ENCODE peak calls at places on chromosomes 16 and 17, in five cellular contexts. One of them, this sample, is unnamed.

GRCh38 chr16:87380875-87381274 is 2.7 kb downstream of the FBXO31 start:
- DNase-seq in K562: no peak
- DNase-seq in HCT116: no peak
- DNase-seq in GM12878: peak; percentile 19
- DNase-seq in IMR-90: peak; percentile 61
- DNase-seq in this sample: no peak

GRCh38 chr17:56142325-56142724 is 10.9 kb upstream of the ANKFN1 start:
- DNase-seq in K562: no peak
- DNase-seq in HCT116: no peak
- DNase-seq in GM12878: no peak
- DNase-seq in IMR-90: peak; percentile 95
- DNase-seq in this sample: no peak

GRCh38 chr17:3740611-3741073 is 16.9 kb downstream of the HASPIN start:
- DNase-seq in K562: no peak
- DNase-seq in HCT116: no peak
- DNase-seq in GM12878: no peak
- DNase-seq in IMR-90: no peak
- DNase-seq in this sample: no peak

GRCh38 chr16:81429045-81429521 is 15.5 kb upstream of the CMIP start:
- DNase-seq in K562: peak; percentile 42
- DNase-seq in HCT116: peak; percentile 68
- DNase-seq in GM12878: no peak
- DNase-seq in IMR-90: peak; percentile 47
- DNase-seq in this sample: peak; percentile 72

GRCh38 chr16:53022374-53022773 is 30.3 kb downstream of the CHD9NB start:
- DNase-seq in K562: peak; percentile 64
- DNase-seq in HCT116: peak; percentile 41
- DNase-seq in GM12878: no peak
- DNase-seq in IMR-90: peak; percentile 43
- DNase-seq in this sample: peak; percentile 55

GRCh38 chr17:31112001-31112661 is 17.4 kb downstream of the NF1 start:
- DNase-seq in K562: no peak
- DNase-seq in HCT116: no peak
- DNase-seq in GM12878: no peak
- DNase-seq in IMR-90: no peak
- DNase-seq in this sample: no peak

GRCh38 chr17:60989846-60990245 is 312.2 kb downstream of the BCAS3 start:
- DNase-seq in K562: peak; percentile 4
- DNase-seq in HCT116: no peak
- DNase-seq in GM12878: no peak
- DNase-seq in IMR-90: no peak
- DNase-seq in this sample: no peak

GRCh38 chr17:81591971-81592370 is 39.8 kb upstream of the FAAP100 start:
- DNase-seq in K562: no peak
- DNase-seq in HCT116: no peak
- DNase-seq in GM12878: no peak
- DNase-seq in IMR-90: no peak
- DNase-seq in this sample: no peak

GRCh38 chr17:62179525-62180161 is 114.6 kb upstream of the MED13 start:
- DNase-seq in K562: peak; percentile 40
- DNase-seq in HCT116: peak; percentile 88
- DNase-seq in GM12878: no peak
- DNase-seq in IMR-90: peak; percentile 50
- DNase-seq in this sample: peak; percentile 92

GRCh38 chr16:74456290-74456625 is 35.0 kb upstream of the CLEC18B start:
- DNase-seq in K562: no peak
- DNase-seq in HCT116: no peak
- DNase-seq in GM12878: no peak
- DNase-seq in IMR-90: no peak
- DNase-seq in this sample: no peak

GRCh38 chr17:27832851-27833250 is 32.5 kb upstream of the NOS2 start:
- DNase-seq in K562: no peak
- DNase-seq in HCT116: no peak
- DNase-seq in GM12878: no peak
- DNase-seq in IMR-90: no peak
- DNase-seq in this sample: no peak

GRCh38 chr17:65864409-65864808 is 303.0 kb upstream of the AXIN2 start:
- DNase-seq in K562: no peak
- DNase-seq in HCT116: no peak
- DNase-seq in GM12878: no peak
- DNase-seq in IMR-90: no peak
- DNase-seq in this sample: no peak

GRCh38 chr16:88656291-88656980 is 5.6 kb upstream of the CYBA start:
- DNase-seq in K562: no peak
- DNase-seq in HCT116: no peak
- DNase-seq in GM12878: no peak
- DNase-seq in IMR-90: no peak
- DNase-seq in this sample: no peak

GRCh38 chr16:67565470-67566100 is 3.3 kb downstream of the CTCF start:
- DNase-seq in K562: no peak
- DNase-seq in HCT116: no peak
- DNase-seq in GM12878: no peak
- DNase-seq in IMR-90: no peak
- DNase-seq in this sample: no peak

GRCh38 chr17:8991514-8992285 is 26.2 kb upstream of the PIK3R5 start:
- DNase-seq in K562: peak; percentile 44
- DNase-seq in HCT116: peak; percentile 51
- DNase-seq in GM12878: no peak
- DNase-seq in IMR-90: peak; percentile 57
- DNase-seq in this sample: peak; percentile 62

GRCh38 chr16:53433930-53434435 is 288 bp upstream of the RBL2 start:
- DNase-seq in K562: no peak
- DNase-seq in HCT116: peak; percentile 58
- DNase-seq in GM12878: no peak
- DNase-seq in IMR-90: peak; percentile 75
- DNase-seq in this sample: no peak

GRCh38 chr17:61294777-61295176 is 104.9 kb upstream of the TBX2 start:
- DNase-seq in K562: no peak
- DNase-seq in HCT116: peak; percentile 10
- DNase-seq in GM12878: no peak
- DNase-seq in IMR-90: peak; percentile 81
- DNase-seq in this sample: peak; percentile 50

GRCh38 chr17:75945202-75945601 is 4.4 kb upstream of the FBF1 start:
- DNase-seq in K562: no peak
- DNase-seq in HCT116: no peak
- DNase-seq in GM12878: no peak
- DNase-seq in IMR-90: no peak
- DNase-seq in this sample: no peak

GRCh38 chr17:32142038-32142856 is at the start of gene RHOT1:
- DNase-seq in K562: peak; percentile 65
- DNase-seq in HCT116: peak; percentile 67
- DNase-seq in GM12878: peak; percentile 36
- DNase-seq in IMR-90: peak; percentile 90
- DNase-seq in this sample: peak; percentile 87

GRCh38 chr17:41772218-41772585 is 14.3 kb downstream of the JUP start:
- DNase-seq in K562: no peak
- DNase-seq in HCT116: no peak
- DNase-seq in GM12878: no peak
- DNase-seq in IMR-90: no peak
- DNase-seq in this sample: no peak

GRCh38 chr17:60598001-60598736 is 1.8 kb upstream of the PPM1D start:
- DNase-seq in K562: no peak
- DNase-seq in HCT116: no peak
- DNase-seq in GM12878: no peak
- DNase-seq in IMR-90: no peak
- DNase-seq in this sample: no peak

GRCh38 chr17:79993390-79994221 is 42.1 kb downstream of the TBC1D16 start:
- DNase-seq in K562: no peak
- DNase-seq in HCT116: no peak
- DNase-seq in GM12878: no peak
- DNase-seq in IMR-90: peak; percentile 94
- DNase-seq in this sample: peak; percentile 85

GRCh38 chr16:87201777-87202176 is 115.4 kb downstream of the C16orf95 start:
- DNase-seq in K562: no peak
- DNase-seq in HCT116: no peak
- DNase-seq in GM12878: no peak
- DNase-seq in IMR-90: no peak
- DNase-seq in this sample: no peak

GRCh38 chr16:873889-874288 is 73.4 kb upstream of the GNG13 start:
- DNase-seq in K562: no peak
- DNase-seq in HCT116: no peak
- DNase-seq in GM12878: no peak
- DNase-seq in IMR-90: no peak
- DNase-seq in this sample: no peak

GRCh38 chr16:88369447-88370008 is 13.2 kb upstream of the ZNF469 start:
- DNase-seq in K562: no peak
- DNase-seq in HCT116: no peak
- DNase-seq in GM12878: no peak
- DNase-seq in IMR-90: no peak
- DNase-seq in this sample: no peak

DNA sequence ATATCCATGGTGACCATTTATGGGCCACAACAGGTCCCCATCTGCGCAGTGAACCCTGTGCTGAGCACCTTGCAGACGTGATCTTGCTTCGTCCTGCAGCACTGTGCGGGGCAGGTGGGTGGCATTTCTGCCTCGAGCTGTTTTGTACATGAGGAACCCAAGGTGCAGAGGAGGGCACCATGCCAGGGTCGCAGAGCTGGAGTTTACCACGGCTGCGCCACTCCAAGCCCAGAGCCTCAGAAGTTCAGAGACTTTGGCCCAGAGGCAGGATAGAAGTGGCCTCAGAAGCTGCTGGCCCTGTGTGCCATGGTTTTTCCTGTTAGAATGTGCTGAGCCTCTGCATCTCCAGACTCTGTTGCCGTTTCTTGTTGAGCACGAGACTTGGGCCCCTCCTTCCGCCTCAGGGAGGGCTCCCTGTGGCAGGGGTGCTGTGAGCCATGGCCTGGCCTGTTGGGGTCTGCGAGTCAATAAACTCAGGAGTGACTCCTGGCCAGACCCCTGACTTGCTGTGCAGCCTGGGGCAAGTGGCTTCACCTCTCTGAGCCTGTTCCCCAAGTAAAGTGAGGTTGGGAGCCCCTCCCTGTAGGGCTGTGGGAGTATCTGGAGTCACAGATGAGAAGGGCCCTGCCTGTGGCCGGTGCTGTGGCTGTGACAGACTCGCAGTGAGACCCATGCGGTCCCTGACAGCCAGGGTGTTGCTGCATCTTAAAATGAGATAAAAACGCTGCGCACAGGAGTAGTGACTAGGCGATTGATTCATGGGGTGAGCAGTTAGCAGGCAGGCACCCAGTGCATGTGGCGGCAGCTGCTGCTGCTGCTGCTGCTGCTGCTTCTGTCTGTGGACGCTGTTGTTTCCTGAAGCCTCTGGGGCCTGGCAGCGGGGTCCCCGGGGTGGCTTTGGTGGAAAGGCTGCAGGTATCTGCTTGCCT is 11.8 kb downstream of the MAP2K3 start:
- DNase-seq in K562: peak; percentile 59
- DNase-seq in HCT116: no peak
- DNase-seq in GM12878: no peak
- DNase-seq in IMR-90: peak; percentile 40
- DNase-seq in this sample: no peak
- TF ChIP-seq CEBPB in K562: no peak
- TF ChIP-seq CEBPB in HCT116: no peak
- TF ChIP-seq CEBPB in GM12878: no peak
- TF ChIP-seq CEBPB in IMR-90: no peak
- TF ChIP-seq CEBPB in this sample: no peak

DNA sequence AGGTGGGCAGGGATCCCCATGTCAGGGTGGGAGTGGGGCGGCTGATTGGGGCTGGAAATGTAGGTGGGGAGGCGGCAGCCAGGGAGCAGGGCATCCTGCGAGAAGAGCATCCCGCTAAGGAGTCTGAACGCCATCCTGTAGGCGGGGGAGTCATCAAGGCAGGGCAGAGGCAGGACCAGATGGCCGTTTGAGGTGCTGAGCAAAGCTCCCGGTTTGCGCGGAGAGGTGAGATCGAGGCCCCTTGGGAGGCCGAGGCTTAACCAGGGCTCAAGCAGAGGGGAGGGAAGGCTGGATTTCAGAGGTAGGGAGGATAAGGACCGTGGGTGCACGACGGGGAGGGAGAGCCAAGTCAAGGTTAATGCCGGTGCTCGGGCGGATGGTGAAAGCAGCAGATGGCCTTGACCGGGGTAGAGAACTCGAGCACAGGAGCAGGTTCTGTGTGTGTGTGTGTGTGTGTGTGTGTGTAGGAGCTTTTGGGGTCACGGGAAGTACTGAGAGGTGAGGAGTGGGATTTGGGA is 472 bp upstream of the NME2 start:
- DNase-seq in K562: peak; percentile 25
- DNase-seq in HCT116: no peak
- DNase-seq in GM12878: no peak
- DNase-seq in IMR-90: peak; percentile 22
- DNase-seq in this sample: no peak
- TF ChIP-seq CEBPB in K562: no peak
- TF ChIP-seq CEBPB in HCT116: no peak
- TF ChIP-seq CEBPB in GM12878: no peak
- TF ChIP-seq CEBPB in IMR-90: no peak
- TF ChIP-seq CEBPB in this sample: no peak

DNA sequence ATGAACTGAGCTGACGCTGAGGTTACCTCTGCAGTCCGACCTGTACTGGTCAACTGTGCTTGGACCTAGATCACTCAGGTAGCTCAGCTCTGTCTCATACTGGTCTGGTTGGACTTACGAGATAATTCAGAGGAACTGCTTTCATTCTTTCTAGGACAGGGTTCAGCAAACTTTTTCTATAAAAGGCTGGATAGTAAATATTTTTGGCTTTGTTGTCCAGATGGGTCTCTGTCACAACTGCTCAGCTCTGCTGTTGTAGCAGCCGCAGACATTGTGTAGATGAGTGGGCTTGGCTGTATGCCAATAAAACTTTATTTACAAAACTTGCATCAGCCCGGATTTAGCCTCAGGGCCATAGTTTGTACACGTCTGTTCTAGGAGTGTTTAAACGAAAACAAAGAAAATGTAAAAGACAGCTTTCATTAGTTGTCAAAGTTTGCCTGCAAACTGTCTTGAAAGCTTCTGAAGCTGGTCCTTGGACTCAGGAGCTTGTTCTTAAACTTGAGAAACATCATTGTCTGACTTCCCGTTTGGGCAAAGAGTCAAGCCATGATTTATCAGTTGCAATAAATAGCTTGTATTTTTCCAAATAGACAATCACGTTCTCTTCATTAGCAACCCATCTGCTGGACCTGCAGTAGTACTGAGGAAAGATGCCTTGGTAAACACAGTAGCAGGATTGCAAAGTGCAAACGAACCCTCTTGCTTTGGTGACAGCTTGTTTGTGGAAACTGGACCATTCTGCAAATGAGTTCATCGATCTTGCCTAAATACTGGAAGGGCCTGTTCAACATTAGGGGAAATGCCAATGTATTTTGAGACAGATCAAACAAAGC is 253.4 kb downstream of the SNX29 start:
- DNase-seq in K562: no peak
- DNase-seq in HCT116: no peak
- DNase-seq in GM12878: no peak
- DNase-seq in IMR-90: peak; percentile 71
- DNase-seq in this sample: no peak
- TF ChIP-seq CEBPB in K562: no peak
- TF ChIP-seq CEBPB in HCT116: no peak
- TF ChIP-seq CEBPB in GM12878: no peak
- TF ChIP-seq CEBPB in IMR-90: peak; percentile 29
- TF ChIP-seq CEBPB in this sample: no peak

DNA sequence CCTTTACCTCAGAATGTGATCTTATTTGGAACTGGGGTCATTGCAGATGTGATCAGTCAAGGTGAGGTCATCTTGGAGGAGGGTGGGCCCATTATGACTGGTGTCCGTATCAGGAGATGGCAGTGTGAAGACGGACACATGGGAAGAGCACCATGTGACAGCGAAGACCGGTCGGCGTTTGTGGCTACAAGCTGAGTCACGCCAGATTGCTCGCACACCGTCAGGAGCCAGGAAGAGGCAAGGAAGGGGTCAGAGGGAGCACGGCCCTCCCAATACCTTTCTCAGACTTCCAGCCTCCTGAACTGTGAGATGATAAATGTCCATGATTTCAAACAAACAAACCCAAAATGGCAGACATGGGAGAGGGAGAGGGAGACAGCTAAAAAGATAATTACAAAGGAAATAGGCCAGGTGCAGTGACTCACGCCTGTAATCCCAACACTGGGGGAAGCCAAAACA is 13.2 kb downstream of the STARD3 start:
- DNase-seq in K562: peak; percentile 79
- DNase-seq in HCT116: peak; percentile 82
- DNase-seq in GM12878: no peak
- DNase-seq in IMR-90: no peak
- DNase-seq in this sample: no peak
- TF ChIP-seq CEBPB in K562: peak; percentile 40
- TF ChIP-seq CEBPB in HCT116: no peak
- TF ChIP-seq CEBPB in GM12878: no peak
- TF ChIP-seq CEBPB in IMR-90: no peak
- TF ChIP-seq CEBPB in this sample: no peak